ENCODE peak calls at places on chromosomes 2 and 18, in seven cellular contexts. One of them, this sample, is unnamed.

GRCh38 chr2:113711857-113712256 is 44.6 kb downstream of the SLC35F5 start:
- DNase-seq in neuronal stem cell: no peak
- DNase-seq in H7: no peak
- DNase-seq in adipocyte: no peak
- DNase-seq in AG04450: no peak
- DNase-seq in Peyer's patch: no peak
- DNase-seq in naive thymus-derived CD4-positive, alpha-beta T cell: no peak
- DNase-seq in this sample: no peak

GRCh38 chr18:21741511-21742322 is 1.1 kb downstream of the MIB1 start:
- DNase-seq in Peyer's patch: peak; percentile 59
- DNase-seq in naive thymus-derived CD4-positive, alpha-beta T cell: peak; percentile 20
- DNase-seq in H7: no peak
- DNase-seq in neuronal stem cell: peak; percentile 21
- DNase-seq in AG04450: no peak
- DNase-seq in adipocyte: peak; percentile 50
- DNase-seq in this sample: no peak

GRCh38 chr2:195280024-195280423 is 377.0 kb upstream of the SLC39A10 start:
- DNase-seq in neuronal stem cell: no peak
- DNase-seq in Peyer's patch: no peak
- DNase-seq in AG04450: no peak
- DNase-seq in naive thymus-derived CD4-positive, alpha-beta T cell: no peak
- DNase-seq in adipocyte: no peak
- DNase-seq in H7: no peak
- DNase-seq in this sample: no peak

GRCh38 chr2:88227446-88227845 is 57.3 kb downstream of the THNSL2 start:
- DNase-seq in AG04450: no peak
- DNase-seq in H7: no peak
- DNase-seq in neuronal stem cell: no peak
- DNase-seq in Peyer's patch: no peak
- DNase-seq in naive thymus-derived CD4-positive, alpha-beta T cell: no peak
- DNase-seq in adipocyte: peak; percentile 1
- DNase-seq in this sample: no peak

GRCh38 chr2:226213717-226214116 is 585.9 kb downstream of the IRS1 start:
- DNase-seq in adipocyte: peak; percentile 78
- DNase-seq in naive thymus-derived CD4-positive, alpha-beta T cell: no peak
- DNase-seq in H7: no peak
- DNase-seq in Peyer's patch: no peak
- DNase-seq in neuronal stem cell: no peak
- DNase-seq in AG04450: peak; percentile 45
- DNase-seq in this sample: peak; percentile 73

GRCh38 chr2:112004246-112004645 is 50.8 kb upstream of the TMEM87B start:
- DNase-seq in adipocyte: no peak
- DNase-seq in naive thymus-derived CD4-positive, alpha-beta T cell: no peak
- DNase-seq in Peyer's patch: no peak
- DNase-seq in H7: no peak
- DNase-seq in AG04450: no peak
- DNase-seq in neuronal stem cell: no peak
- DNase-seq in this sample: no peak

GRCh38 chr2:161101406-161101805 is 58.8 kb upstream of the TANK start:
- DNase-seq in adipocyte: peak; percentile 29
- DNase-seq in H7: no peak
- DNase-seq in AG04450: no peak
- DNase-seq in naive thymus-derived CD4-positive, alpha-beta T cell: no peak
- DNase-seq in Peyer's patch: no peak
- DNase-seq in neuronal stem cell: no peak
- DNase-seq in this sample: no peak

GRCh38 chr2:212428685-212429480 is 109.7 kb downstream of the ERBB4 start:
- DNase-seq in naive thymus-derived CD4-positive, alpha-beta T cell: no peak
- DNase-seq in neuronal stem cell: peak; percentile 64
- DNase-seq in H7: peak; percentile 3
- DNase-seq in AG04450: no peak
- DNase-seq in Peyer's patch: no peak
- DNase-seq in adipocyte: no peak
- DNase-seq in this sample: no peak

GRCh38 chr2:46878886-46879285 is 36.7 kb downstream of the MCFD2 start:
- DNase-seq in AG04450: no peak
- DNase-seq in naive thymus-derived CD4-positive, alpha-beta T cell: no peak
- DNase-seq in adipocyte: peak; percentile 54
- DNase-seq in neuronal stem cell: no peak
- DNase-seq in Peyer's patch: no peak
- DNase-seq in H7: peak; percentile 54
- DNase-seq in this sample: no peak

GRCh38 chr18:48061781-48062570 is 131.5 kb upstream of the SMAD2 start:
- DNase-seq in naive thymus-derived CD4-positive, alpha-beta T cell: no peak
- DNase-seq in AG04450: no peak
- DNase-seq in neuronal stem cell: no peak
- DNase-seq in H7: no peak
- DNase-seq in Peyer's patch: no peak
- DNase-seq in adipocyte: no peak
- DNase-seq in this sample: no peak

GRCh38 chr2:74498500-74499268 is 719 bp downstream of the LBX2 start:
- DNase-seq in adipocyte: peak; percentile 59
- DNase-seq in AG04450: no peak
- DNase-seq in neuronal stem cell: no peak
- DNase-seq in naive thymus-derived CD4-positive, alpha-beta T cell: no peak
- DNase-seq in H7: peak; percentile 84
- DNase-seq in Peyer's patch: peak; percentile 70
- DNase-seq in this sample: no peak

GRCh38 chr2:209687261-209687660 is 84.4 kb upstream of the UNC80 start:
- DNase-seq in Peyer's patch: no peak
- DNase-seq in H7: no peak
- DNase-seq in neuronal stem cell: no peak
- DNase-seq in naive thymus-derived CD4-positive, alpha-beta T cell: no peak
- DNase-seq in adipocyte: peak; percentile 49
- DNase-seq in AG04450: no peak
- DNase-seq in this sample: no peak

GRCh38 chr2:28137221-28137620 is 246.7 kb downstream of the BABAM2 start:
- DNase-seq in AG04450: peak; percentile 55
- DNase-seq in naive thymus-derived CD4-positive, alpha-beta T cell: no peak
- DNase-seq in adipocyte: peak; percentile 96
- DNase-seq in neuronal stem cell: no peak
- DNase-seq in H7: no peak
- DNase-seq in Peyer's patch: no peak
- DNase-seq in this sample: peak; percentile 73

GRCh38 chr2:165248238-165248637 is 9.0 kb downstream of the SCN2A start:
- DNase-seq in naive thymus-derived CD4-positive, alpha-beta T cell: no peak
- DNase-seq in AG04450: no peak
- DNase-seq in Peyer's patch: no peak
- DNase-seq in H7: no peak
- DNase-seq in neuronal stem cell: no peak
- DNase-seq in adipocyte: no peak
- DNase-seq in this sample: no peak

GRCh38 chr2:39990335-39990734 is 211.3 kb upstream of the THUMPD2 start:
- DNase-seq in AG04450: no peak
- DNase-seq in neuronal stem cell: no peak
- DNase-seq in Peyer's patch: no peak
- DNase-seq in naive thymus-derived CD4-positive, alpha-beta T cell: no peak
- DNase-seq in adipocyte: peak; percentile 3
- DNase-seq in H7: no peak
- DNase-seq in this sample: no peak

GRCh38 chr2:233867993-233868532 is at the start of gene MSL3B:
- DNase-seq in AG04450: no peak
- DNase-seq in neuronal stem cell: peak; percentile 26
- DNase-seq in adipocyte: peak; percentile 67
- DNase-seq in H7: peak; percentile 90
- DNase-seq in naive thymus-derived CD4-positive, alpha-beta T cell: peak; percentile 66
- DNase-seq in Peyer's patch: peak; percentile 64
- DNase-seq in this sample: no peak

GRCh38 chr2:162233197-162233596 is 10.0 kb downstream of the FAP start:
- DNase-seq in Peyer's patch: no peak
- DNase-seq in AG04450: no peak
- DNase-seq in neuronal stem cell: no peak
- DNase-seq in naive thymus-derived CD4-positive, alpha-beta T cell: no peak
- DNase-seq in adipocyte: peak; percentile 85
- DNase-seq in H7: no peak
- DNase-seq in this sample: peak; percentile 48

GRCh38 chr2:131413148-131413747 is 49.3 kb upstream of the RAB6D start:
- DNase-seq in H7: peak; percentile 40
- DNase-seq in AG04450: no peak
- DNase-seq in adipocyte: peak; percentile 82
- DNase-seq in naive thymus-derived CD4-positive, alpha-beta T cell: peak; percentile 42
- DNase-seq in neuronal stem cell: peak; percentile 62
- DNase-seq in Peyer's patch: no peak
- DNase-seq in this sample: no peak

GRCh38 chr2:235468978-235469694 is 24.7 kb upstream of the AGAP1 start:
- DNase-seq in neuronal stem cell: peak; percentile 8
- DNase-seq in Peyer's patch: no peak
- DNase-seq in AG04450: peak; percentile 67
- DNase-seq in H7: peak; percentile 34
- DNase-seq in adipocyte: peak; percentile 90
- DNase-seq in naive thymus-derived CD4-positive, alpha-beta T cell: no peak
- DNase-seq in this sample: peak; percentile 44

GRCh38 chr2:2018713-2019410 is 274.5 kb upstream of the PXDN start:
- DNase-seq in H7: no peak
- DNase-seq in adipocyte: no peak
- DNase-seq in AG04450: no peak
- DNase-seq in naive thymus-derived CD4-positive, alpha-beta T cell: no peak
- DNase-seq in neuronal stem cell: no peak
- DNase-seq in Peyer's patch: no peak
- DNase-seq in this sample: no peak
- H3K27me3 ChIP-seq in H7: no peaks in the 10 kb centered on the region
- H3K27me3 ChIP-seq in adipocyte: peaks cover 8% of the 10 kb centered on the region
- H3K27me3 ChIP-seq in AG04450: no peaks in the 10 kb centered on the region
- H3K27me3 ChIP-seq in naive thymus-derived CD4-positive, alpha-beta T cell: no peaks in the 10 kb centered on the region
- H3K27me3 ChIP-seq in neuronal stem cell: no peaks in the 10 kb centered on the region
- H3K27me3 ChIP-seq in Peyer's patch: no peaks in the 10 kb centered on the region
- H3K27me3 ChIP-seq in this sample: no peaks in the 10 kb centered on the region

GRCh38 chr2:176122633-176123482 is at the start of gene HOXD9:
- DNase-seq in AG04450: no peak
- DNase-seq in adipocyte: no peak
- DNase-seq in neuronal stem cell: no peak
- DNase-seq in naive thymus-derived CD4-positive, alpha-beta T cell: peak; percentile 43
- DNase-seq in H7: peak; percentile 86
- DNase-seq in Peyer's patch: peak; percentile 70
- DNase-seq in this sample: no peak
- H3K27me3 ChIP-seq in AG04450: peaks cover 91% of the 10 kb centered on the region
- H3K27me3 ChIP-seq in adipocyte: peaks cover 37% of the 10 kb centered on the region
- H3K27me3 ChIP-seq in neuronal stem cell: peaks cover 61% of the 10 kb centered on the region
- H3K27me3 ChIP-seq in naive thymus-derived CD4-positive, alpha-beta T cell: peaks cover 27% of the 10 kb centered on the region
- H3K27me3 ChIP-seq in H7: peaks cover 100% of the 10 kb centered on the region
- H3K27me3 ChIP-seq in Peyer's patch: peaks cover 60% of the 10 kb centered on the region
- H3K27me3 ChIP-seq in this sample: peaks cover 4% of the 10 kb centered on the region

DNA sequence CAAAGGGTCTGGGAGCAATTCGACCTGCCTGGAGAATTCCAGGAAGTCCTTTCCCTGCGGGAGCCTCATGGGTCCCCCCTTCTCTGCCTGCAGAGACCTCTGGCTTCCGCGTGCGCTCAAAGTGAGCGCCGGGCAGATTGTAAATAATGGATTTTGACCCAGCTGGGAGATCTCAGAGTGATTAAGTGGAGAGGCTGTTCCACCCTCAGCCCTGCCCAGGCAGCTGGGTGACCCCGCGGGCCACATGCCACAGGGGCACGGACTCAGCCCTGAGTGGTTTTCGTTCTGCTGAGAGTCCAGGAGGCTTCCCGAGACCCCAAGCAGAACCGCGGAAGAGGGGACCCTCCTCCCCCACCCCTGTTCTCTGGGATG is 1.2 kb downstream of the KCNG2 start:
- DNase-seq in H7: peak; percentile 87
- DNase-seq in naive thymus-derived CD4-positive, alpha-beta T cell: no peak
- DNase-seq in neuronal stem cell: no peak
- DNase-seq in Peyer's patch: peak; percentile 69
- DNase-seq in adipocyte: peak; percentile 16
- DNase-seq in AG04450: no peak
- DNase-seq in this sample: no peak
- H3K27me3 ChIP-seq in H7: peaks cover 37% of the 10 kb centered on the region
- H3K27me3 ChIP-seq in naive thymus-derived CD4-positive, alpha-beta T cell: no peaks in the 10 kb centered on the region
- H3K27me3 ChIP-seq in neuronal stem cell: peaks cover 11% of the 10 kb centered on the region
- H3K27me3 ChIP-seq in Peyer's patch: peaks cover 10% of the 10 kb centered on the region
- H3K27me3 ChIP-seq in adipocyte: peaks cover 72% of the 10 kb centered on the region
- H3K27me3 ChIP-seq in AG04450: peaks cover 39% of the 10 kb centered on the region
- H3K27me3 ChIP-seq in this sample: peaks cover 33% of the 10 kb centered on the region

DNA sequence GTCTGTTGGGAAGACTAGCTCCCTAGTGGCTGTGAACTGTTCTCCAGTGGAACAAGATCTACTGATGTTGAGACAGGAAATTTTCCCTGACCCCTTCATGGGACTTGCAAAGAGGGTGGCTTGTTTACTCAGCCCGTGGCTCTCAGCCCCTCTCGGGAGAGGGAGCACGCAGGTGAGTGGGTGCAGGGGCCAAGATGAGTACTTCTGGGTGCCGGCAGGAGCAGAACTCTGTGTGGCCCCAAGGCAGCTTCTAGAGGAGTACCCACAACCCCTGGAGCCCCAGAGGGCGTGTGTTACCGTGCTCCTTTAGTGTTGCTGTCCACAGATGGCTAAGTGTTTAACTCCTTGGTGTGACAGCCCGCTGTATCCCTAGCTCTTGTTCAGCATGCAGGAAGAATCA is 68.2 kb upstream of the CNGA3 start:
- DNase-seq in Peyer's patch: no peak
- DNase-seq in AG04450: no peak
- DNase-seq in naive thymus-derived CD4-positive, alpha-beta T cell: no peak
- DNase-seq in adipocyte: no peak
- DNase-seq in neuronal stem cell: no peak
- DNase-seq in H7: no peak
- DNase-seq in this sample: no peak
- H3K27me3 ChIP-seq in Peyer's patch: no peaks in the 10 kb centered on the region
- H3K27me3 ChIP-seq in AG04450: peaks cover 21% of the 10 kb centered on the region
- H3K27me3 ChIP-seq in naive thymus-derived CD4-positive, alpha-beta T cell: peaks cover 3% of the 10 kb centered on the region
- H3K27me3 ChIP-seq in adipocyte: peaks cover 21% of the 10 kb centered on the region
- H3K27me3 ChIP-seq in neuronal stem cell: no peaks in the 10 kb centered on the region
- H3K27me3 ChIP-seq in H7: no peaks in the 10 kb centered on the region
- H3K27me3 ChIP-seq in this sample: peaks cover 4% of the 10 kb centered on the region

GRCh38 chr2:84881581-84882414 is 914 bp upstream of the TRABD2A start:
- DNase-seq in H7: peak; percentile 66
- DNase-seq in adipocyte: peak; percentile 97
- DNase-seq in Peyer's patch: peak; percentile 87
- DNase-seq in neuronal stem cell: peak; percentile 75
- DNase-seq in AG04450: peak; percentile 66
- DNase-seq in naive thymus-derived CD4-positive, alpha-beta T cell: peak; percentile 88
- DNase-seq in this sample: no peak
- H3K27me3 ChIP-seq in H7: peaks cover 48% of the 10 kb centered on the region
- H3K27me3 ChIP-seq in adipocyte: peaks cover 6% of the 10 kb centered on the region
- H3K27me3 ChIP-seq in Peyer's patch: peaks cover 7% of the 10 kb centered on the region
- H3K27me3 ChIP-seq in neuronal stem cell: peaks cover 2% of the 10 kb centered on the region
- H3K27me3 ChIP-seq in AG04450: no peaks in the 10 kb centered on the region
- H3K27me3 ChIP-seq in naive thymus-derived CD4-positive, alpha-beta T cell: no peaks in the 10 kb centered on the region
- H3K27me3 ChIP-seq in this sample: peaks cover 9% of the 10 kb centered on the region

GRCh38 chr2:3677436-3677835 is 19.4 kb downstream of the ALLC start:
- DNase-seq in naive thymus-derived CD4-positive, alpha-beta T cell: no peak
- DNase-seq in adipocyte: no peak
- DNase-seq in H7: no peak
- DNase-seq in AG04450: no peak
- DNase-seq in Peyer's patch: no peak
- DNase-seq in neuronal stem cell: no peak
- DNase-seq in this sample: no peak
- H3K27me3 ChIP-seq in naive thymus-derived CD4-positive, alpha-beta T cell: no peaks in the 10 kb centered on the region
- H3K27me3 ChIP-seq in adipocyte: peaks cover 12% of the 10 kb centered on the region
- H3K27me3 ChIP-seq in H7: no peaks in the 10 kb centered on the region
- H3K27me3 ChIP-seq in AG04450: peaks cover 13% of the 10 kb centered on the region
- H3K27me3 ChIP-seq in Peyer's patch: no peaks in the 10 kb centered on the region
- H3K27me3 ChIP-seq in neuronal stem cell: no peaks in the 10 kb centered on the region
- H3K27me3 ChIP-seq in this sample: no peaks in the 10 kb centered on the region

This sample was measured in BJ.